ENCODE peak calls at places on chromosomes 3 and 15, in four cellular contexts. A is GM20000; Z is NCI-H1436; R is stimulated activated naive CD4-positive, alpha-beta T cell. K is an unnamed sample.

GRCh38 chr15:41892621-41893421 is 1.0 kb downstream of the SPTBN5 start:
- DNase-seq in A (peak; percentile 40), Z (no peak), R (peak; percentile 11), K (peak; percentile 99)

GRCh38 chr3:59321881-59322540 is 272.2 kb upstream of the CFAP20DC start:
- DNase-seq in A (no peak), Z (no peak), R (no peak), K (no peak)

GRCh38 chr3:45546636-45547201 is 47.8 kb upstream of the LIMD1 start:
- DNase-seq in A (no peak), Z (no peak), R (no peak), K (no peak)

GRCh38 chr3:190512666-190513065 is 1.2 kb upstream of the IL1RAP start:
- DNase-seq in A (no peak), Z (no peak), R (no peak), K (no peak)

GRCh38 chr15:31251165-31251564 is 75.5 kb upstream of the KLF13 start:
- DNase-seq in A (no peak), Z (no peak), R (no peak), K (no peak)

GRCh38 chr3:47430606-47431005 is 45.1 kb downstream of the SCAP start:
- DNase-seq in A (peak; percentile 1), Z (no peak), R (no peak), K (no peak)

GRCh38 chr3:36514171-36514570 is 133.9 kb downstream of the STAC start:
- DNase-seq in A (no peak), Z (no peak), R (no peak), K (no peak)

GRCh38 chr3:151425640-151426336 is 35.1 kb downstream of the IGSF10 start:
- DNase-seq in A (no peak), Z (peak; percentile 21), R (no peak), K (no peak)

GRCh38 chr3:48445277-48445882 is 1.2 kb upstream of the ATRIP start:
- DNase-seq in A (no peak), Z (no peak), R (no peak), K (no peak)

GRCh38 chr3:52005571-52005986 is 9.9 kb upstream of the RPL29 start:
- DNase-seq in A (no peak), Z (no peak), R (no peak), K (peak; percentile 58)

GRCh38 chr3:123686254-123686653 is 101.4 kb upstream of the HACD2 start:
- DNase-seq in A (no peak), Z (no peak), R (no peak), K (no peak)

GRCh38 chr3:123869165-123869564 is 15.0 kb downstream of the MYLK start:
- DNase-seq in A (no peak), Z (no peak), R (no peak), K (no peak)

GRCh38 chr3:133986302-133986701 is 43.4 kb downstream of the SLCO2A1 start:
- DNase-seq in A (no peak), Z (no peak), R (no peak), K (no peak)

GRCh38 chr15:47326506-47326905 is 390.8 kb upstream of the SEMA6D start:
- DNase-seq in A (no peak), Z (no peak), R (no peak), K (no peak)

GRCh38 chr3:157618075-157618760 is 115.0 kb upstream of the VEPH1 start:
- DNase-seq in A (peak; percentile 63), Z (peak; percentile 40), R (no peak), K (no peak)